ENCODE peak calls at places on chromosomes 13 and 19, in nine cellular contexts. One of them, this sample, is unnamed.

GRCh38 chr19:1361601-1362384 is 21.9 kb upstream of the NDUFS7 start:
- DNase-seq in retina: peak; percentile 88
- DNase-seq in Kasumi-1: no peak
- DNase-seq in PC-3: peak; percentile 49
- DNase-seq in stimulated activated naive CD8-positive, alpha-beta T cell treated with anti-CD3 and anti-CD28 coated beads, Interleukin-15, amount 100 ng/mL, for 72 hours: no peak
- DNase-seq in CD8-positive, alpha-beta memory T cell: no peak
- DNase-seq in fibroblast of mammary gland: peak; percentile 83
- DNase-seq in stimulated activated CD4-positive, alpha-beta T cell treated with anti-CD3 and anti-CD28 coated beads, Interleukin-1b, Interleukin-23, amount 100 ng/mL, for 4 hours: no peak
- DNase-seq in prostate gland: no peak
- DNase-seq in this sample: no peak

GRCh38 chr13:110676511-110677204 is 29.3 kb downstream of the CARS2 start:
- DNase-seq in CD8-positive, alpha-beta memory T cell: no peak
- DNase-seq in Kasumi-1: no peak
- DNase-seq in PC-3: no peak
- DNase-seq in stimulated activated CD4-positive, alpha-beta T cell treated with anti-CD3 and anti-CD28 coated beads, Interleukin-1b, Interleukin-23, amount 100 ng/mL, for 4 hours: no peak
- DNase-seq in retina: no peak
- DNase-seq in prostate gland: no peak
- DNase-seq in stimulated activated naive CD8-positive, alpha-beta T cell treated with anti-CD3 and anti-CD28 coated beads, Interleukin-15, amount 100 ng/mL, for 72 hours: peak; percentile 46
- DNase-seq in fibroblast of mammary gland: no peak
- DNase-seq in this sample: no peak

GRCh38 chr19:1467512-1468273 is 11.3 kb downstream of the C19orf25 start:
- DNase-seq in stimulated activated naive CD8-positive, alpha-beta T cell treated with anti-CD3 and anti-CD28 coated beads, Interleukin-15, amount 100 ng/mL, for 72 hours: no peak
- DNase-seq in stimulated activated CD4-positive, alpha-beta T cell treated with anti-CD3 and anti-CD28 coated beads, Interleukin-1b, Interleukin-23, amount 100 ng/mL, for 4 hours: no peak
- DNase-seq in Kasumi-1: no peak
- DNase-seq in PC-3: no peak
- DNase-seq in fibroblast of mammary gland: no peak
- DNase-seq in prostate gland: no peak
- DNase-seq in CD8-positive, alpha-beta memory T cell: no peak
- DNase-seq in retina: peak; percentile 61
- DNase-seq in this sample: no peak

GRCh38 chr13:30739646-30740642 is 4.6 kb downstream of the ALOX5AP start:
- DNase-seq in CD8-positive, alpha-beta memory T cell: no peak
- DNase-seq in PC-3: peak; percentile 94
- DNase-seq in prostate gland: no peak
- DNase-seq in fibroblast of mammary gland: peak; percentile 93
- DNase-seq in stimulated activated CD4-positive, alpha-beta T cell treated with anti-CD3 and anti-CD28 coated beads, Interleukin-1b, Interleukin-23, amount 100 ng/mL, for 4 hours: peak; percentile 26
- DNase-seq in stimulated activated naive CD8-positive, alpha-beta T cell treated with anti-CD3 and anti-CD28 coated beads, Interleukin-15, amount 100 ng/mL, for 72 hours: peak; percentile 79
- DNase-seq in Kasumi-1: no peak
- DNase-seq in retina: no peak
- DNase-seq in this sample: no peak

GRCh38 chr19:7363225-7363624 is 14.5 kb downstream of the ARHGEF18 start:
- DNase-seq in prostate gland: no peak
- DNase-seq in retina: no peak
- DNase-seq in CD8-positive, alpha-beta memory T cell: no peak
- DNase-seq in Kasumi-1: no peak
- DNase-seq in fibroblast of mammary gland: no peak
- DNase-seq in PC-3: no peak
- DNase-seq in stimulated activated CD4-positive, alpha-beta T cell treated with anti-CD3 and anti-CD28 coated beads, Interleukin-1b, Interleukin-23, amount 100 ng/mL, for 4 hours: no peak
- DNase-seq in stimulated activated naive CD8-positive, alpha-beta T cell treated with anti-CD3 and anti-CD28 coated beads, Interleukin-15, amount 100 ng/mL, for 72 hours: no peak
- DNase-seq in this sample: no peak

GRCh38 chr19:1774999-1775772 is 21.9 kb downstream of the ONECUT3 start:
- DNase-seq in retina: no peak
- DNase-seq in prostate gland: no peak
- DNase-seq in fibroblast of mammary gland: peak; percentile 22
- DNase-seq in stimulated activated naive CD8-positive, alpha-beta T cell treated with anti-CD3 and anti-CD28 coated beads, Interleukin-15, amount 100 ng/mL, for 72 hours: no peak
- DNase-seq in CD8-positive, alpha-beta memory T cell: no peak
- DNase-seq in PC-3: no peak
- DNase-seq in stimulated activated CD4-positive, alpha-beta T cell treated with anti-CD3 and anti-CD28 coated beads, Interleukin-1b, Interleukin-23, amount 100 ng/mL, for 4 hours: no peak
- DNase-seq in Kasumi-1: no peak
- DNase-seq in this sample: no peak

GRCh38 chr13:68056816-68057710 is 826.9 kb upstream of the PCDH9 start:
- DNase-seq in fibroblast of mammary gland: peak; percentile 14
- DNase-seq in stimulated activated naive CD8-positive, alpha-beta T cell treated with anti-CD3 and anti-CD28 coated beads, Interleukin-15, amount 100 ng/mL, for 72 hours: no peak
- DNase-seq in prostate gland: no peak
- DNase-seq in PC-3: peak; percentile 83
- DNase-seq in retina: no peak
- DNase-seq in stimulated activated CD4-positive, alpha-beta T cell treated with anti-CD3 and anti-CD28 coated beads, Interleukin-1b, Interleukin-23, amount 100 ng/mL, for 4 hours: no peak
- DNase-seq in Kasumi-1: no peak
- DNase-seq in CD8-positive, alpha-beta memory T cell: no peak
- DNase-seq in this sample: no peak

GRCh38 chr19:10424011-10424637 is 3.8 kb downstream of the PDE4A start:
- DNase-seq in fibroblast of mammary gland: peak; percentile 71
- DNase-seq in Kasumi-1: peak; percentile 64
- DNase-seq in PC-3: peak; percentile 93
- DNase-seq in stimulated activated CD4-positive, alpha-beta T cell treated with anti-CD3 and anti-CD28 coated beads, Interleukin-1b, Interleukin-23, amount 100 ng/mL, for 4 hours: peak; percentile 65
- DNase-seq in stimulated activated naive CD8-positive, alpha-beta T cell treated with anti-CD3 and anti-CD28 coated beads, Interleukin-15, amount 100 ng/mL, for 72 hours: peak; percentile 77
- DNase-seq in prostate gland: peak; percentile 62
- DNase-seq in CD8-positive, alpha-beta memory T cell: peak; percentile 57
- DNase-seq in retina: peak; percentile 96
- DNase-seq in this sample: peak; percentile 97

GRCh38 chr13:68993154-68993553 is 1114.5 kb upstream of the ATXN8OS start:
- DNase-seq in CD8-positive, alpha-beta memory T cell: no peak
- DNase-seq in stimulated activated naive CD8-positive, alpha-beta T cell treated with anti-CD3 and anti-CD28 coated beads, Interleukin-15, amount 100 ng/mL, for 72 hours: no peak
- DNase-seq in retina: no peak
- DNase-seq in PC-3: no peak
- DNase-seq in prostate gland: no peak
- DNase-seq in Kasumi-1: no peak
- DNase-seq in fibroblast of mammary gland: no peak
- DNase-seq in stimulated activated CD4-positive, alpha-beta T cell treated with anti-CD3 and anti-CD28 coated beads, Interleukin-1b, Interleukin-23, amount 100 ng/mL, for 4 hours: no peak
- DNase-seq in this sample: no peak

GRCh38 chr19:35902870-35903475 is 644 bp downstream of the HCST start:
- DNase-seq in prostate gland: no peak
- DNase-seq in PC-3: no peak
- DNase-seq in retina: no peak
- DNase-seq in stimulated activated naive CD8-positive, alpha-beta T cell treated with anti-CD3 and anti-CD28 coated beads, Interleukin-15, amount 100 ng/mL, for 72 hours: no peak
- DNase-seq in fibroblast of mammary gland: no peak
- DNase-seq in Kasumi-1: peak; percentile 45
- DNase-seq in CD8-positive, alpha-beta memory T cell: no peak
- DNase-seq in stimulated activated CD4-positive, alpha-beta T cell treated with anti-CD3 and anti-CD28 coated beads, Interleukin-1b, Interleukin-23, amount 100 ng/mL, for 4 hours: no peak
- DNase-seq in this sample: no peak

GRCh38 chr19:34348899-34349487 is 16.0 kb upstream of the GPI start:
- DNase-seq in CD8-positive, alpha-beta memory T cell: no peak
- DNase-seq in retina: no peak
- DNase-seq in Kasumi-1: no peak
- DNase-seq in stimulated activated naive CD8-positive, alpha-beta T cell treated with anti-CD3 and anti-CD28 coated beads, Interleukin-15, amount 100 ng/mL, for 72 hours: no peak
- DNase-seq in stimulated activated CD4-positive, alpha-beta T cell treated with anti-CD3 and anti-CD28 coated beads, Interleukin-1b, Interleukin-23, amount 100 ng/mL, for 4 hours: no peak
- DNase-seq in fibroblast of mammary gland: no peak
- DNase-seq in prostate gland: no peak
- DNase-seq in PC-3: no peak
- DNase-seq in this sample: no peak

GRCh38 chr19:37594982-37595382 is 306 bp downstream of the ZNF540 start:
- DNase-seq in fibroblast of mammary gland: peak; percentile 55
- DNase-seq in Kasumi-1: peak; percentile 69
- DNase-seq in prostate gland: peak; percentile 50
- DNase-seq in CD8-positive, alpha-beta memory T cell: peak; percentile 62
- DNase-seq in stimulated activated naive CD8-positive, alpha-beta T cell treated with anti-CD3 and anti-CD28 coated beads, Interleukin-15, amount 100 ng/mL, for 72 hours: peak; percentile 68
- DNase-seq in stimulated activated CD4-positive, alpha-beta T cell treated with anti-CD3 and anti-CD28 coated beads, Interleukin-1b, Interleukin-23, amount 100 ng/mL, for 4 hours: peak; percentile 25
- DNase-seq in PC-3: no peak
- DNase-seq in retina: no peak
- DNase-seq in this sample: no peak

GRCh38 chr13:26695891-26696311 is 64.7 kb downstream of the GPR12 start:
- DNase-seq in PC-3: no peak
- DNase-seq in stimulated activated CD4-positive, alpha-beta T cell treated with anti-CD3 and anti-CD28 coated beads, Interleukin-1b, Interleukin-23, amount 100 ng/mL, for 4 hours: no peak
- DNase-seq in Kasumi-1: no peak
- DNase-seq in CD8-positive, alpha-beta memory T cell: no peak
- DNase-seq in prostate gland: no peak
- DNase-seq in stimulated activated naive CD8-positive, alpha-beta T cell treated with anti-CD3 and anti-CD28 coated beads, Interleukin-15, amount 100 ng/mL, for 72 hours: no peak
- DNase-seq in retina: peak; percentile 47
- DNase-seq in fibroblast of mammary gland: no peak
- DNase-seq in this sample: no peak

GRCh38 chr13:102580552-102581169 is 16.1 kb upstream of the TPP2 start:
- DNase-seq in Kasumi-1: peak; percentile 84
- DNase-seq in stimulated activated CD4-positive, alpha-beta T cell treated with anti-CD3 and anti-CD28 coated beads, Interleukin-1b, Interleukin-23, amount 100 ng/mL, for 4 hours: no peak
- DNase-seq in CD8-positive, alpha-beta memory T cell: no peak
- DNase-seq in PC-3: peak; percentile 78
- DNase-seq in fibroblast of mammary gland: peak; percentile 84
- DNase-seq in stimulated activated naive CD8-positive, alpha-beta T cell treated with anti-CD3 and anti-CD28 coated beads, Interleukin-15, amount 100 ng/mL, for 72 hours: peak; percentile 19
- DNase-seq in retina: peak; percentile 45
- DNase-seq in prostate gland: peak; percentile 49
- DNase-seq in this sample: no peak

GRCh38 chr13:43472980-43473379 is 313.8 kb downstream of the ENOX1 start:
- DNase-seq in Kasumi-1: no peak
- DNase-seq in CD8-positive, alpha-beta memory T cell: no peak
- DNase-seq in PC-3: no peak
- DNase-seq in stimulated activated CD4-positive, alpha-beta T cell treated with anti-CD3 and anti-CD28 coated beads, Interleukin-1b, Interleukin-23, amount 100 ng/mL, for 4 hours: no peak
- DNase-seq in retina: no peak
- DNase-seq in prostate gland: no peak
- DNase-seq in fibroblast of mammary gland: no peak
- DNase-seq in stimulated activated naive CD8-positive, alpha-beta T cell treated with anti-CD3 and anti-CD28 coated beads, Interleukin-15, amount 100 ng/mL, for 72 hours: no peak
- DNase-seq in this sample: no peak

GRCh38 chr13:39859898-39860297 is 204.4 kb downstream of the COG6 start:
- DNase-seq in PC-3: no peak
- DNase-seq in Kasumi-1: no peak
- DNase-seq in retina: no peak
- DNase-seq in stimulated activated naive CD8-positive, alpha-beta T cell treated with anti-CD3 and anti-CD28 coated beads, Interleukin-15, amount 100 ng/mL, for 72 hours: no peak
- DNase-seq in prostate gland: no peak
- DNase-seq in fibroblast of mammary gland: no peak
- DNase-seq in CD8-positive, alpha-beta memory T cell: no peak
- DNase-seq in stimulated activated CD4-positive, alpha-beta T cell treated with anti-CD3 and anti-CD28 coated beads, Interleukin-1b, Interleukin-23, amount 100 ng/mL, for 4 hours: no peak
- DNase-seq in this sample: no peak

GRCh38 chr13:34000955-34001354 is 183.0 kb downstream of the RFC3 start:
- DNase-seq in retina: no peak
- DNase-seq in Kasumi-1: no peak
- DNase-seq in prostate gland: no peak
- DNase-seq in stimulated activated naive CD8-positive, alpha-beta T cell treated with anti-CD3 and anti-CD28 coated beads, Interleukin-15, amount 100 ng/mL, for 72 hours: no peak
- DNase-seq in stimulated activated CD4-positive, alpha-beta T cell treated with anti-CD3 and anti-CD28 coated beads, Interleukin-1b, Interleukin-23, amount 100 ng/mL, for 4 hours: no peak
- DNase-seq in fibroblast of mammary gland: no peak
- DNase-seq in PC-3: no peak
- DNase-seq in CD8-positive, alpha-beta memory T cell: no peak
- DNase-seq in this sample: no peak

GRCh38 chr13:85236431-85236830 is 562.8 kb downstream of the SLITRK6 start:
- DNase-seq in retina: no peak
- DNase-seq in fibroblast of mammary gland: peak; percentile 49
- DNase-seq in CD8-positive, alpha-beta memory T cell: no peak
- DNase-seq in Kasumi-1: no peak
- DNase-seq in stimulated activated CD4-positive, alpha-beta T cell treated with anti-CD3 and anti-CD28 coated beads, Interleukin-1b, Interleukin-23, amount 100 ng/mL, for 4 hours: no peak
- DNase-seq in prostate gland: no peak
- DNase-seq in stimulated activated naive CD8-positive, alpha-beta T cell treated with anti-CD3 and anti-CD28 coated beads, Interleukin-15, amount 100 ng/mL, for 72 hours: no peak
- DNase-seq in PC-3: peak; percentile 91
- DNase-seq in this sample: no peak

GRCh38 chr19:43901395-43902390 is 33.4 kb downstream of the ZNF45 start:
- DNase-seq in PC-3: no peak
- DNase-seq in prostate gland: peak; percentile 76
- DNase-seq in stimulated activated naive CD8-positive, alpha-beta T cell treated with anti-CD3 and anti-CD28 coated beads, Interleukin-15, amount 100 ng/mL, for 72 hours: peak; percentile 67
- DNase-seq in retina: peak; percentile 92
- DNase-seq in stimulated activated CD4-positive, alpha-beta T cell treated with anti-CD3 and anti-CD28 coated beads, Interleukin-1b, Interleukin-23, amount 100 ng/mL, for 4 hours: peak; percentile 56
- DNase-seq in CD8-positive, alpha-beta memory T cell: peak; percentile 53
- DNase-seq in Kasumi-1: no peak
- DNase-seq in fibroblast of mammary gland: peak; percentile 89
- DNase-seq in this sample: peak; percentile 37

GRCh38 chr13:61391426-61391825 is 24.2 kb downstream of the PCDH20 start:
- DNase-seq in Kasumi-1: no peak
- DNase-seq in stimulated activated naive CD8-positive, alpha-beta T cell treated with anti-CD3 and anti-CD28 coated beads, Interleukin-15, amount 100 ng/mL, for 72 hours: no peak
- DNase-seq in PC-3: no peak
- DNase-seq in prostate gland: no peak
- DNase-seq in stimulated activated CD4-positive, alpha-beta T cell treated with anti-CD3 and anti-CD28 coated beads, Interleukin-1b, Interleukin-23, amount 100 ng/mL, for 4 hours: no peak
- DNase-seq in retina: no peak
- DNase-seq in fibroblast of mammary gland: no peak
- DNase-seq in CD8-positive, alpha-beta memory T cell: no peak
- DNase-seq in this sample: no peak

GRCh38 chr19:37654525-37654832 is 786 bp downstream of the ZFP30 start:
- DNase-seq in Kasumi-1: peak; percentile 74
- DNase-seq in prostate gland: no peak
- DNase-seq in CD8-positive, alpha-beta memory T cell: no peak
- DNase-seq in stimulated activated naive CD8-positive, alpha-beta T cell treated with anti-CD3 and anti-CD28 coated beads, Interleukin-15, amount 100 ng/mL, for 72 hours: no peak
- DNase-seq in PC-3: peak; percentile 19
- DNase-seq in retina: no peak
- DNase-seq in fibroblast of mammary gland: peak; percentile 39
- DNase-seq in stimulated activated CD4-positive, alpha-beta T cell treated with anti-CD3 and anti-CD28 coated beads, Interleukin-1b, Interleukin-23, amount 100 ng/mL, for 4 hours: no peak
- DNase-seq in this sample: no peak

GRCh38 chr19:32311371-32311770 is 34.0 kb upstream of the ZNF507 start:
- DNase-seq in fibroblast of mammary gland: no peak
- DNase-seq in CD8-positive, alpha-beta memory T cell: no peak
- DNase-seq in Kasumi-1: no peak
- DNase-seq in PC-3: no peak
- DNase-seq in stimulated activated naive CD8-positive, alpha-beta T cell treated with anti-CD3 and anti-CD28 coated beads, Interleukin-15, amount 100 ng/mL, for 72 hours: no peak
- DNase-seq in prostate gland: no peak
- DNase-seq in stimulated activated CD4-positive, alpha-beta T cell treated with anti-CD3 and anti-CD28 coated beads, Interleukin-1b, Interleukin-23, amount 100 ng/mL, for 4 hours: no peak
- DNase-seq in retina: no peak
- DNase-seq in this sample: no peak

GRCh38 chr13:83024955-83025594 is 857.2 kb downstream of the SLITRK1 start:
- DNase-seq in stimulated activated CD4-positive, alpha-beta T cell treated with anti-CD3 and anti-CD28 coated beads, Interleukin-1b, Interleukin-23, amount 100 ng/mL, for 4 hours: no peak
- DNase-seq in PC-3: no peak
- DNase-seq in fibroblast of mammary gland: no peak
- DNase-seq in retina: no peak
- DNase-seq in prostate gland: no peak
- DNase-seq in Kasumi-1: no peak
- DNase-seq in CD8-positive, alpha-beta memory T cell: no peak
- DNase-seq in stimulated activated naive CD8-positive, alpha-beta T cell treated with anti-CD3 and anti-CD28 coated beads, Interleukin-15, amount 100 ng/mL, for 72 hours: no peak
- DNase-seq in this sample: no peak

GRCh38 chr13:52195052-52195837 is 35.8 kb upstream of the NEK3 start:
- DNase-seq in PC-3: peak; percentile 9
- DNase-seq in prostate gland: peak; percentile 24
- DNase-seq in retina: peak; percentile 67
- DNase-seq in stimulated activated CD4-positive, alpha-beta T cell treated with anti-CD3 and anti-CD28 coated beads, Interleukin-1b, Interleukin-23, amount 100 ng/mL, for 4 hours: peak; percentile 35
- DNase-seq in stimulated activated naive CD8-positive, alpha-beta T cell treated with anti-CD3 and anti-CD28 coated beads, Interleukin-15, amount 100 ng/mL, for 72 hours: peak; percentile 76
- DNase-seq in CD8-positive, alpha-beta memory T cell: peak; percentile 45
- DNase-seq in fibroblast of mammary gland: peak; percentile 85
- DNase-seq in Kasumi-1: peak; percentile 43
- DNase-seq in this sample: no peak

GRCh38 chr19:41541990-41542584 is 33.9 kb upstream of the CEACAM21 start:
- DNase-seq in Kasumi-1: peak; percentile 77
- DNase-seq in CD8-positive, alpha-beta memory T cell: peak; percentile 72
- DNase-seq in prostate gland: no peak
- DNase-seq in stimulated activated naive CD8-positive, alpha-beta T cell treated with anti-CD3 and anti-CD28 coated beads, Interleukin-15, amount 100 ng/mL, for 72 hours: peak; percentile 82
- DNase-seq in fibroblast of mammary gland: peak; percentile 34
- DNase-seq in retina: peak; percentile 25
- DNase-seq in stimulated activated CD4-positive, alpha-beta T cell treated with anti-CD3 and anti-CD28 coated beads, Interleukin-1b, Interleukin-23, amount 100 ng/mL, for 4 hours: peak; percentile 60
- DNase-seq in PC-3: peak; percentile 59
- DNase-seq in this sample: no peak

GRCh38 chr19:1189419-1189818 is 15.4 kb upstream of the SBNO2 start:
- DNase-seq in retina: no peak
- DNase-seq in prostate gland: no peak
- DNase-seq in Kasumi-1: no peak
- DNase-seq in stimulated activated naive CD8-positive, alpha-beta T cell treated with anti-CD3 and anti-CD28 coated beads, Interleukin-15, amount 100 ng/mL, for 72 hours: peak; percentile 59
- DNase-seq in CD8-positive, alpha-beta memory T cell: no peak
- DNase-seq in PC-3: peak; percentile 37
- DNase-seq in stimulated activated CD4-positive, alpha-beta T cell treated with anti-CD3 and anti-CD28 coated beads, Interleukin-1b, Interleukin-23, amount 100 ng/mL, for 4 hours: peak; percentile 39
- DNase-seq in fibroblast of mammary gland: no peak
- DNase-seq in this sample: no peak

GRCh38 chr19:52248256-52248655 is 21.1 kb upstream of the ZNF766 start:
- DNase-seq in CD8-positive, alpha-beta memory T cell: peak; percentile 42
- DNase-seq in retina: no peak
- DNase-seq in stimulated activated CD4-positive, alpha-beta T cell treated with anti-CD3 and anti-CD28 coated beads, Interleukin-1b, Interleukin-23, amount 100 ng/mL, for 4 hours: peak; percentile 47
- DNase-seq in PC-3: peak; percentile 60
- DNase-seq in prostate gland: peak; percentile 48
- DNase-seq in Kasumi-1: no peak
- DNase-seq in stimulated activated naive CD8-positive, alpha-beta T cell treated with anti-CD3 and anti-CD28 coated beads, Interleukin-15, amount 100 ng/mL, for 72 hours: peak; percentile 46
- DNase-seq in fibroblast of mammary gland: peak; percentile 49
- DNase-seq in this sample: no peak

GRCh38 chr19:3692141-3693029 is 7.9 kb downstream of the PIP5K1C start:
- DNase-seq in retina: no peak
- DNase-seq in PC-3: peak; percentile 4
- DNase-seq in CD8-positive, alpha-beta memory T cell: peak; percentile 45
- DNase-seq in prostate gland: no peak
- DNase-seq in Kasumi-1: no peak
- DNase-seq in fibroblast of mammary gland: no peak
- DNase-seq in stimulated activated naive CD8-positive, alpha-beta T cell treated with anti-CD3 and anti-CD28 coated beads, Interleukin-15, amount 100 ng/mL, for 72 hours: peak; percentile 51
- DNase-seq in stimulated activated CD4-positive, alpha-beta T cell treated with anti-CD3 and anti-CD28 coated beads, Interleukin-1b, Interleukin-23, amount 100 ng/mL, for 4 hours: peak; percentile 50
- DNase-seq in this sample: no peak